ENCODE peak calls at places on chromosomes 2 and 18, in eight cellular contexts. N is GM12878, P is HCT116, L is K562, X is A549, S is SK-N-SH, U is endothelial cell of umbilical vein, C is HepG2. T is an unnamed sample.
A peak's percentile ranks its signal among the peaks of the same experiment; 100 is the strongest.

GRCh38 chr2:153096272-153096671 is 377.9 kb downstream of the ARL6IP6 start:
- DNase-seq in N (no peak), P (no peak), L (no peak), X (no peak), S (no peak), U (no peak), C (no peak), T (no peak)

GRCh38 chr2:69571189-69571588 is 72.3 kb downstream of the AAK1 start:
- DNase-seq in N (no peak), P (no peak), L (no peak), X (no peak), S (no peak), U (no peak), C (no peak), T (no peak)

GRCh38 chr2:167134381-167135072 is 246.2 kb downstream of the XIRP2 start:
- DNase-seq in N (no peak), P (no peak), L (no peak), X (peak; percentile 38), S (no peak), U (peak; percentile 54), C (peak; percentile 12), T (no peak)

GRCh38 chr2:62326735-62327134 is 130.8 kb downstream of the B3GNT2 start:
- DNase-seq in N (no peak), P (no peak), L (no peak), X (no peak), S (no peak), U (no peak), C (no peak), T (no peak)

GRCh38 chr18:37779220-37779619 is 213.6 kb upstream of the CELF4 start:
- DNase-seq in N (no peak), P (no peak), L (no peak), X (no peak), S (no peak), U (no peak), C (no peak), T (no peak)

GRCh38 chr2:111099402-111099801 is 21.3 kb upstream of the BCL2L11 start:
- DNase-seq in N (no peak), P (no peak), L (no peak), X (no peak), S (no peak), U (no peak), C (no peak), T (no peak)

GRCh38 chr2:180562378-180562777 is 418.0 kb upstream of the UBE2E3 start:
- DNase-seq in N (no peak), P (no peak), L (no peak), X (no peak), S (no peak), U (no peak), C (no peak), T (no peak)

GRCh38 chr2:24015562-24016375 is 5.9 kb downstream of the MFSD2B start:
- DNase-seq in N (no peak), P (no peak), L (no peak), X (peak; percentile 95), S (peak; percentile 56), U (peak; percentile 81), C (peak; percentile 98), T (no peak)

GRCh38 chr2:85706604-85707296 is 12.6 kb downstream of the GNLY start:
- DNase-seq in N (no peak), P (no peak), L (no peak), X (no peak), S (no peak), U (no peak), C (no peak), T (peak; percentile 90)

GRCh38 chr18:51038110-51038509 is 8.1 kb downstream of the SMAD4 start:
- DNase-seq in N (no peak), P (no peak), L (no peak), X (no peak), S (no peak), U (no peak), C (peak; percentile 94), T (peak; percentile 12)

GRCh38 chr18:23077493-23078256 is 57.6 kb upstream of the CABLES1 start:
- DNase-seq in N (no peak), P (no peak), L (no peak), X (peak; percentile 73), S (peak; percentile 36), U (peak; percentile 24), C (peak; percentile 75), T (peak; percentile 28)

GRCh38 chr2:42859006-42859552 is 66.7 kb upstream of the HAAO start:
- DNase-seq in N (peak; percentile 52), P (peak; percentile 69), L (peak; percentile 81), X (peak; percentile 76), S (peak; percentile 86), U (peak; percentile 90), C (peak; percentile 81), T (peak; percentile 88)
- H3K4me3 ChIP-seq in N (no peak overlapping the region), P (no peak overlapping the region), L (no peak overlapping the region), X (no peak overlapping the region), S (no peak overlapping the region), U (no peak overlapping the region), C (no peak overlapping the region), T (no peak overlapping the region)

DNA sequence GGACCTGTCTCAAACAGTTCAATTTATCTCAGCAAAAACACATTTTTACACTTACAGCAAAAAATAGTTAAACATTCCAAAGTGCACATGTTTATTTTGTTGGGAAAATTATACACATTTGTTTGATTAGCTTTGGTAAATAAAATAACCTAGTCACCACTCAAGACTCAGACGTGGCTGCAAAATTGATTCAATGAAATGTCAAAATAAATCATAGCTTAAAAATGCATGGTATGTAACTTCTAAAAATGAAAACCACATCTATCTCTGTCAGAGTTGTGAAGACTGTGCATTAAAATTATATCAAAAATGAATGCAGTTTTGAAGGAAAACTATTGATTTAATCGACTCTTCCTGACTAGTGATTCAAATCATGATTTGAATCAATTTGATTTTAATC is 56.7 kb downstream of the GALNT14 start:
- DNase-seq in N (no peak), P (no peak), L (no peak), X (no peak), S (no peak), U (no peak), C (no peak), T (no peak)
- TF ChIP-seq MAX in N (no peak), P (no peak), L (no peak), X (no peak), S (no peak), U (no peak), C (no peak), T (no peak)

GRCh38 chr2:37026050-37026449 is 58.1 kb downstream of the HEATR5B start:
- DNase-seq in N (no peak), P (peak; percentile 2), L (no peak), X (peak; percentile 48), S (peak; percentile 14), U (no peak), C (peak; percentile 34), T (peak; percentile 57)
- TF ChIP-seq CTCF in N (peak; percentile 16), P (peak; percentile 47), L (peak; percentile 58), X (peak; percentile 39), S (peak; percentile 25), U (peak; percentile 8), C (peak; percentile 71), T (peak; percentile 47)

DNA sequence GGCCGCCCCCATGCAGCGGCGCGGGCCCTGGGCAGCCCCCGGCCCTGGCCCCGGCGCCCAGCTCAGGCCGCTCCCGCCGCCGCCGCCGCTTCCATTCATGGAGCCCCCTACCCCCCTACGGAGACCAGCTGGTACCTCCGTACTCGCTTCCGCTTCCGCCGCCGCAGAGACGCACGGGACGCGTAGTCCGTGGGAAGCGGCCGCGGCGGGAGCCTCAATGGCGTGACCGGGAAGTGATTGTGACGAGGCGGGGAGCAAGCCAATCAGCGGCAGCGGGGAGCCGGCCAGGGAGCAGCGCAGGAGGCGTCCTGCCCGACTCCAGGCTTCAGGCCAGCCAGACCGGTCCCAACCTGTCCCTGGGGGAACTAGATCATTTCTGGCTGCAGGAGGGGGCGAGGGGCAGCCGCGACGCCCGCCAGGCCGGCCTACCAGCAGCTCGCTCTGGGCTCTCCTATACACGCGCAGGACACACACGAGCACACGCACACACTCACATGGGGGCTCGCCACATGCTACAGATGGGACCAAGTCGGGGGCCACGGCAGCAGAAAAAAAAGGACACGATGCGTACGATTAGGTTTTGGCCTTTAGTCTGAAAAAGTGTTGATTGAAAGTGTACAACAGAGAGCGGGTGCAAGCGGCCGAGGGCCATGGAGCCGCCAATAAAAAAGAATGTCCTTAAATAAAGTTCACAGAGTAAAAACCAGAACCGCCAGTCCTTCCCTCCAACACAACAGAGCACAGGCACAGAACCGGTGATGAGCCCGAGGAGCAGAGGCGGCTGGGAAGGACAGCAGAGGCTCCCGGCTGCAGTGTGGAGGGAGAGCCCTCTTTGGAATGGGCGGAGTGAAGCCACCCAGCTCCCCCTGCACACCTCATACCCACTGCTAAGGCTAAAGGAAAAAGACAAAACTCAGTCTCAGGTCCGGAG is at the start of gene ZNF513:
- DNase-seq in N (peak; percentile 55), P (peak; percentile 76), L (peak; percentile 92), X (peak; percentile 94), S (peak; percentile 99), U (peak; percentile 95), C (peak; percentile 63), T (peak; percentile 97)
- H3K4me3 ChIP-seq in N (peak within 1 kb of the TSS; percentile 69), P (peak within 1 kb of the TSS; percentile 80), L (peak within 1 kb of the TSS; percentile 84), X (peak within 1 kb of the TSS; percentile 72), S (peak within 1 kb of the TSS; percentile 80), U (peak within 1 kb of the TSS; percentile 77), C (peak within 1 kb of the TSS; percentile 75), T (peak within 1 kb of the TSS; percentile 80)

GRCh38 chr2:216216951-216217903 is 108.1 kb downstream of the XRCC5 start:
- DNase-seq in N (no peak), P (no peak), L (peak; percentile 10), X (peak; percentile 13), S (peak; percentile 58), U (peak; percentile 55), C (peak; percentile 49), T (peak; percentile 62)
- TF ChIP-seq MAX in N (no peak), P (no peak), L (no peak), X (no peak), S (peak; percentile 45), U (no peak), C (no peak), T (no peak)

GRCh38 chr2:72115361-72116080 is 32.1 kb downstream of the CYP26B1 start:
- DNase-seq in N (no peak), P (peak; percentile 68), L (no peak), X (peak; percentile 87), S (peak; percentile 46), U (peak; percentile 86), C (no peak), T (no peak)

GRCh38 chr2:72114693-72115051 is 33.0 kb downstream of the CYP26B1 start:
- DNase-seq in N (no peak), P (no peak), L (no peak), X (no peak), S (no peak), U (no peak), C (no peak), T (no peak)

GRCh38 chr2:72117718-72118117 is 29.9 kb downstream of the CYP26B1 start:
- DNase-seq in N (no peak), P (no peak), L (no peak), X (no peak), S (no peak), U (no peak), C (no peak), T (no peak)

GRCh38 chr2:72117029-72117428 is 30.6 kb downstream of the CYP26B1 start:
- DNase-seq in N (no peak), P (no peak), L (no peak), X (no peak), S (no peak), U (no peak), C (no peak), T (no peak)

DNA sequence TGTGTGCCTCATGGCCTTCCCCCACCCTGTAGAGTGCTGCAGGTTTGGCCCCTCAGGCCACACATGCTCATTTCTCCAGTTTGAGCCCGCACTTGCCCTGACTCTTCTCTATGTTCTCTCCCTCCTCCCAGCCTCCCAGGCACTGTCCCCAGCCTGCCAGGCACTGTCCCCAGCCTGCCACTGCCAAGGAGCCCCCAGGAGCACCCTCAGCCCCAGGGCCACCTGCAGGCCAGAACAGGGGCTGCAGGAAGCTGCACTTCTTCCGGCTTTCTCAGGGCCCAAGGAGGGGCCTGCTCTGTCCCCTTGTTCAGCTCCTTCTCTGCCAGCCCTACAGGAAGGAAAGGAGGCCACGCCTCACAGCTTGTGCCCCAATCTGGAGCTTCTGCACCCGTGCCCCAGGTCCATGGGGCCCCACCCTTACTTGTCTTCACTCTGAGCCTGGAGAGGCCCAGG is 31.6 kb downstream of the CYP26B1 start:
- DNase-seq in N (no peak), P (no peak), L (peak; percentile 38), X (peak; percentile 49), S (peak; percentile 44), U (no peak), C (no peak), T (peak; percentile 33)
- TF ChIP-seq CTCF in N (no peak), P (peak; percentile 77), L (peak; percentile 42), X (peak; percentile 31), S (peak; percentile 54), U (peak; percentile 34), C (peak; percentile 54), T (peak; percentile 39)

T was measured in NB4.